ENCODE peak calls at places on chromosomes 11 and 22, in eight cellular contexts. F, T, A, X, O, R, L and B are unnamed samples.

GRCh38 chr11:106553304-106553703 is 465.0 kb downstream of the GUCY1A2 start:
- DNase-seq in F (no peak), T (no peak), A (no peak), X (no peak), O (no peak), R (no peak), L (no peak), B (no peak)

GRCh38 chr11:41498726-41499125 is 39.3 kb upstream of the LRRC4C start:
- DNase-seq in F (peak; percentile 8), T (no peak), A (no peak), X (peak; percentile 1), O (no peak), R (no peak), L (peak; percentile 25), B (peak; percentile 13)

GRCh38 chr11:85831050-85831449 is 20.1 kb upstream of the SYTL2 start:
- DNase-seq in F (no peak), T (no peak), A (no peak), X (no peak), O (no peak), R (no peak), L (no peak), B (peak; percentile 23)

GRCh38 chr11:2525941-2526807 is 81.4 kb downstream of the KCNQ1 start:
- DNase-seq in F (no peak), T (no peak), A (no peak), X (no peak), O (no peak), R (no peak), L (no peak), B (no peak)

GRCh38 chr11:119374632-119375394 is 6.7 kb downstream of the USP2 start:
- DNase-seq in F (no peak), T (no peak), A (no peak), X (no peak), O (no peak), R (no peak), L (no peak), B (no peak)

GRCh38 chr11:43686207-43686606 is 5.7 kb downstream of the HSD17B12 start:
- DNase-seq in F (no peak), T (no peak), A (no peak), X (no peak), O (no peak), R (no peak), L (no peak), B (no peak)

GRCh38 chr22:48047722-48048500 is 1285.5 kb downstream of the TBC1D22A start:
- DNase-seq in F (no peak), T (no peak), A (no peak), X (no peak), O (no peak), R (no peak), L (no peak), B (no peak)

GRCh38 chr11:66936326-66936725 is 21.9 kb downstream of the PC start:
- DNase-seq in F (peak; percentile 89), T (no peak), A (no peak), X (no peak), O (peak; percentile 97), R (no peak), L (peak; percentile 94), B (peak; percentile 90)

GRCh38 chr11:67457453-67457852 is 2.3 kb downstream of the CABP4 start:
- DNase-seq in F (no peak), T (no peak), A (no peak), X (no peak), O (no peak), R (no peak), L (no peak), B (no peak)

GRCh38 chr11:76723548-76723947 is 53.0 kb upstream of the LRRC32 start:
- DNase-seq in F (no peak), T (no peak), A (no peak), X (no peak), O (no peak), R (no peak), L (no peak), B (no peak)

GRCh38 chr11:76719686-76720085 is 49.1 kb upstream of the LRRC32 start:
- DNase-seq in F (no peak), T (no peak), A (no peak), X (no peak), O (no peak), R (no peak), L (no peak), B (no peak)

GRCh38 chr11:76723142-76723541 is 52.6 kb upstream of the LRRC32 start:
- DNase-seq in F (no peak), T (no peak), A (no peak), X (no peak), O (no peak), R (no peak), L (no peak), B (no peak)

GRCh38 chr11:76724162-76724768 is 53.7 kb upstream of the LRRC32 start:
- DNase-seq in F (no peak), T (no peak), A (no peak), X (no peak), O (no peak), R (no peak), L (no peak), B (no peak)

DNA sequence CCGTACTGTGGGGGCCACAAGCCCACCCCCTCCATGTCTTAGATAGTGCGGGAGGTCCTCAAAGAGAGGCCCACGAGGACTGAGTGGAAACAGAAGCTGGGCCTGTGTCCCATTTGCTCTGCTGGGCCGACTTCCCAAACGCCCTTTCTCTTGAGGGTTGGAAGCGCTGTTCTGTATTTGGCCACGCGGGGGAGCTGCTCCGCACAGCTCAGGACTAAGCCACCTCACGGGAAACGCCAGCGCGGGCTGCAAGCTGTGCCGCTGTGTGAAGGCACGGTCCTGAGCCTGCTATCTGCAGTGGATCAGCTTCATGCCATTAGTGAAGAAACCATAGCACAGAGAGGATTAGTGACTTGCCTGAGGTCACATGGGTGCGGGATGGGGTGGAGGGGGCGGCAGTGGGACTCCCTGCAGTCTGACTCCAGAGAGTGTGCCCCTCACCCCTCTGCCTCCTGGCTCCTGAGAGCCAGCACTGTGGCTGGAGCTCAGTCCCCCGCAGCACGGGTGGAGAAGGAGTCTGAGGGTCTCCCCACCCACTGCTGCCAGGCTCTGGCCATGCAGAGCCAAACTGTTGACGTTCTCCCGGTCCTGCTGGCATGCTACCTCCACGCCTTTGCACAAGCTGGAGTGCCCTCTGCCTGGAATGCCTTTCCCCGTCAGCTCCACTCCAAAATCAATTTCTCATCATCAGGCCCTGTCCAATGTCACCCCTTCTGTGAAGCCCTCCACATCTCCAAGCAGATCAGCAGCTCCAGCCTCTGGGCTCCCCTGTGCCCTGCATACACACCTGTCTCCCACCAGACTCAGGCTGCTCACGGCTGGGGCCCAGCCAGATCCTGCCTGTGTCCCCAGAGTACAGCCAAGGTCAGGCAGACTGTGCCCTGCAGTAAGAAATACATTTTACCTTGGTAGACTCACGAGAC is 51.5 kb upstream of the LRRC32 start:
- DNase-seq in F (peak; percentile 74), T (peak; percentile 64), A (peak; percentile 78), X (peak; percentile 77), O (peak; percentile 73), R (peak; percentile 45), L (peak; percentile 60), B (peak; percentile 79)
- H3K4me3 ChIP-seq in F (no peak overlapping the region), T (no peak overlapping the region), A (no peak overlapping the region), X (no peak overlapping the region), O (no peak overlapping the region), R (no peak overlapping the region), L (no peak overlapping the region), B (no peak overlapping the region)

DNA sequence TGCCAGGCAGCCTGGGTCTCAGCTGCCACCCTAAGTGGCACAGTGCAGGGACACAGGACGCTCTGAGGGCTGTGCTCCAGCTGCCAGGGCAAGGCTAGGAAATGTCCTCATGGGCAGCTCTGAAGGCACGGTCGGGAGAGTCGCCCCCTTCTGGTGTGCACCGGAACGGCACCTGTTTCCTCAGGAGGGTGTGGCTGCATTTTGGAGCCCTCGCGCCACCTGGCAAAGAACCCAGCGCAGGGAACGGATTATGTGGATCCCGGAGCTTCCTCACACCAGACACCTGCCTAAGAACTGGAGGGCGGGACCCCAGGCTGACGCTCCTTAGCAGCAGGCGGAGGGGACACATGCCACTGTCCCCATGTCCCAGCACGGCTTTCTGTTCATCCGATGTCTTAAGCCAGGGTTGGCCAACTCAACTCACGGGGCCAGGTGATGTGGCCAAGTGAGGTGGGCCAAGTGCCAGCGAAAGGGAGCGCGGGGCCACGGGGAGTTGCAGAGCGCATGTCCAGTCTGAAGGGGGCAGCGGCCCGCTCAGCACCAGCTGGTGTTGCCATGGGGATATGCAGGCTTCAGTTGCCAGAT is 5.1 kb upstream of the SLC22A8 start:
- DNase-seq in F (no peak), T (no peak), A (peak; percentile 10), X (peak; percentile 17), O (no peak), R (no peak), L (no peak), B (no peak)
- TF ChIP-seq CTCF in F (peak; percentile 38), T (peak; percentile 20), A (peak; percentile 61), X (peak; percentile 59), O (peak; percentile 37), R (peak; percentile 52), L (peak; percentile 35), B (peak; percentile 38)

DNA sequence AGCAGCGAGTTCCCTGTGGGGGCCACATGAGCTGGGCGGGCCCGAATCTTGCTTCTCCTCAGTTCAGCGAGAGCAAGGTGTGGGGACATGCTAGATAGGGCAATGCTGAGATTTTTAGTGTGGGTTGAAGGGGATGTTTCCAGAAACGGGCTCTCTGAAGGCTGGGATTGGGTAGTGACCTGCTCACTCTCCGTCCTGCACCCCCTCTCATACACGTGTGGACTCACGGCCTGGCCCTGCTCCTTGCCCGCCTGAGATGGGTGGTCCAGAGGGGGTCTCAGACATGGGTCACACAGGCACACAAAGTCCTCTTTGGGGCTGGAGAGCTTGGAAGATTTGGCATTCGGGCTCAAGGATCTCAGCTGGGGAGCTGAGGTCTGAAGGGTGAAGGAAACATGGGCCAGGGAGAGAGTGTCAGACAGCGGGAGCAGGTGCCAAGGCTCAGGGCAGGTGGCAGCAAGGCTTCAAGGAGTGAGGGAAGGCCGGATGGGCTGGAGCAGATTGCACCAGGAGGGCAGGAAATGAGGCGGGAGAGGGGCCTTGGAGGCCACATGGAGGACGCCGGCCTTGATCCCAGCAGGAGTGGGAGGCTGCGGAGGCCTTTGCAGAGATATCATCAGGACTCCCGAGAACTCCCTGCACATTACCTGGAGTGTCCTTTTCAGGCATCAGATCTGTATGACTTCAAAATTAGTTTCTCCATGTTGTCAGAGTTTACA is 74.1 kb downstream of the PARVB start:
- DNase-seq in F (no peak), T (no peak), A (no peak), X (no peak), O (no peak), R (no peak), L (no peak), B (no peak)
- H3K4me3 ChIP-seq in F (no peak overlapping the region), T (no peak overlapping the region), A (no peak overlapping the region), X (no peak overlapping the region), O (no peak overlapping the region), R (no peak overlapping the region), L (no peak overlapping the region), B (no peak overlapping the region)

GRCh38 chr11:89119426-89119825 is 53.6 kb upstream of the GRM5 start:
- DNase-seq in F (no peak), T (no peak), A (no peak), X (no peak), O (no peak), R (peak; percentile 89), L (peak; percentile 24), B (no peak)

GRCh38 chr11:89125298-89125697 is 52.4 kb upstream of the TYR start:
- DNase-seq in F (no peak), T (no peak), A (no peak), X (peak; percentile 1), O (no peak), R (no peak), L (no peak), B (no peak)
- TF ChIP-seq CTCF in F (no peak), T (no peak), A (no peak), X (no peak), O (no peak), R (no peak), L (no peak), B (no peak)